ENCODE peak calls at places on chromosome 13, in seven cellular contexts. V is left colon; Z is stimulated activated naive CD4-positive, alpha-beta T cell treated with Interleukin-2 at 50 U/mL for 16 hours; O is anterior cingulate cortex; Q is activated T-helper 1 cell treated with anti-CD3 and anti-CD28 coated beads, Interleukin-12 subunit alpha, Interleukin-12 subunit beta, Interleukin-2, Interleukin-4 antibody, amounts not matched to agents 30 ng/mL and 10 ng/mL and 1 ng/mL, durations not matched to agents 14 hours and 24 hours and 36 hours; K is stimulated activated CD8-positive, alpha-beta memory T cell treated with anti-CD3 and anti-CD28 coated beads, Interleukin-4, amount 100 ng/mL, for 4 hours; J is CD4-positive, alpha-beta T cell. I is an unnamed sample.

GRCh38 chr13:76994281-76994680 is 2.4 kb downstream of the CLN5 start:
- DNase-seq in Q (no peak), O (no peak), J (no peak), V (no peak), Z (no peak), K (no peak), I (no peak)

GRCh38 chr13:40664100-40665060 is 2.1 kb downstream of the FOXO1 start:
- DNase-seq in K (no peak), Q (peak; percentile 76), Z (peak; percentile 72), V (peak; percentile 82), O (peak; percentile 58), J (peak; percentile 43), I (peak; percentile 67)

GRCh38 chr13:74103970-74104555 is 30.1 kb downstream of the KLF12 start:
- DNase-seq in J (no peak), K (no peak), O (no peak), Q (no peak), V (no peak), Z (no peak), I (no peak)

GRCh38 chr13:112869202-112870061 is 99.6 kb upstream of the MCF2L start:
- DNase-seq in J (no peak), K (no peak), O (no peak), Q (no peak), Z (no peak), V (no peak), I (no peak)

GRCh38 chr13:49690133-49690989 is 925 bp downstream of the EBPL start:
- DNase-seq in Z (no peak), J (no peak), O (no peak), V (peak; percentile 41), Q (no peak), K (no peak), I (peak; percentile 54)

GRCh38 chr13:114259374-114259773 is 22.0 kb upstream of the UPF3A start:
- DNase-seq in V (no peak), Z (no peak), J (no peak), K (no peak), Q (no peak), O (no peak), I (no peak)

GRCh38 chr13:97191143-97191542 is 31.0 kb upstream of the MBNL2 start:
- DNase-seq in O (no peak), Q (no peak), V (peak; percentile 25), J (no peak), Z (no peak), K (no peak), I (no peak)

GRCh38 chr13:39105110-39105509 is 66.9 kb downstream of the NHLRC3 start:
- DNase-seq in Q (no peak), O (no peak), V (no peak), J (no peak), K (no peak), Z (no peak), I (no peak)

GRCh38 chr13:24097064-24097463 is 63.5 kb upstream of the SPATA13 start:
- DNase-seq in O (no peak), J (no peak), K (no peak), Q (peak; percentile 7), Z (peak; percentile 46), V (no peak), I (peak; percentile 45)

GRCh38 chr13:45229172-45229571 is 28.3 kb upstream of the KCTD4 start:
- DNase-seq in Q (no peak), K (no peak), V (no peak), Z (no peak), O (no peak), J (no peak), I (no peak)

GRCh38 chr13:33697936-33698335 is 120.0 kb upstream of the RFC3 start:
- DNase-seq in O (no peak), K (no peak), Q (no peak), J (no peak), Z (no peak), V (no peak), I (peak; percentile 7)

GRCh38 chr13:41267106-41267505 is 3.7 kb upstream of the MTRF1 start:
- DNase-seq in Z (no peak), V (no peak), Q (no peak), O (no peak), K (no peak), J (no peak), I (no peak)

GRCh38 chr13:57632276-57633140 is 964 bp downstream of the PCDH17 start:
- DNase-seq in K (no peak), Q (no peak), Z (no peak), V (no peak), J (no peak), O (peak; percentile 53), I (no peak)

GRCh38 chr13:110268576-110269185 is 38.3 kb downstream of the COL4A1 start:
- DNase-seq in J (no peak), K (no peak), O (no peak), Q (no peak), Z (no peak), V (no peak), I (no peak)

GRCh38 chr13:36057041-36057440 is 74.1 kb downstream of the DCLK1 start:
- DNase-seq in O (no peak), K (no peak), Q (no peak), Z (no peak), J (no peak), V (no peak), I (no peak)

GRCh38 chr13:79989251-79989661 is 351.7 kb downstream of the SPRY2 start:
- DNase-seq in O (no peak), J (no peak), K (no peak), Q (no peak), V (peak; percentile 49), Z (no peak), I (peak; percentile 99)

GRCh38 chr13:30520571-30520970 is 54.8 kb upstream of the HMGB1 start:
- DNase-seq in K (no peak), V (no peak), J (no peak), Q (no peak), Z (no peak), O (no peak), I (peak; percentile 6)

GRCh38 chr13:48402325-48402962 is 10.5 kb downstream of the LPAR6 start:
- DNase-seq in K (no peak), Q (no peak), V (no peak), Z (no peak), O (no peak), J (no peak), I (no peak)

GRCh38 chr13:47672982-47673670 is 327.9 kb downstream of the SUCLA2 start:
- DNase-seq in J (no peak), Z (no peak), V (no peak), O (no peak), K (no peak), Q (no peak), I (no peak)

GRCh38 chr13:23018143-23018542 is 162.6 kb upstream of the SGCG start:
- DNase-seq in O (no peak), J (no peak), Q (no peak), K (no peak), Z (no peak), V (no peak), I (no peak)

GRCh38 chr13:50801087-50801931 is 42.2 kb downstream of the DLEU7 start:
- DNase-seq in K (peak; percentile 26), O (peak; percentile 65), J (peak; percentile 55), Q (peak; percentile 50), Z (peak; percentile 47), V (peak; percentile 42), I (no peak)

GRCh38 chr13:30830638-30830965 is 75.5 kb upstream of the MEDAG start:
- DNase-seq in Q (no peak), Z (no peak), V (no peak), O (no peak), J (no peak), K (no peak), I (no peak)

GRCh38 chr13:27868639-27869435 is 51.0 kb upstream of the PDX1 start:
- DNase-seq in J (no peak), Z (no peak), V (no peak), Q (no peak), O (no peak), K (no peak), I (peak; percentile 1)

GRCh38 chr13:102131246-102131645 is 270.6 kb downstream of the FGF14 start:
- DNase-seq in V (no peak), Z (no peak), K (no peak), O (no peak), Q (no peak), J (no peak), I (no peak)

GRCh38 chr13:41985788-41986508 is 25.0 kb upstream of the VWA8 start:
- DNase-seq in V (no peak), K (no peak), Q (no peak), Z (no peak), J (no peak), O (no peak), I (peak; percentile 68)

GRCh38 chr13:36997716-36998427 is 1.3 kb downstream of the ALG5 start:
- DNase-seq in Z (no peak), J (no peak), V (no peak), O (no peak), Q (no peak), K (no peak), I (no peak)

GRCh38 chr13:76129305-76130040 is 493.3 kb downstream of the LMO7 start:
- DNase-seq in O (no peak), Z (no peak), Q (no peak), J (no peak), V (no peak), K (no peak), I (no peak)

GRCh38 chr13:39565036-39565949 is 37.7 kb downstream of the LHFPL6 start:
- DNase-seq in Z (no peak), J (no peak), K (no peak), Q (no peak), O (no peak), V (no peak), I (peak; percentile 90)

GRCh38 chr13:41019027-41019487 is at the start of gene ELF1:
- DNase-seq in O (no peak), K (no peak), V (peak; percentile 80), Z (peak; percentile 45), Q (peak; percentile 49), J (peak; percentile 49), I (no peak)

GRCh38 chr13:110819203-110820014 is 95.5 kb downstream of the ANKRD10 start:
- DNase-seq in Q (peak; percentile 61), J (peak; percentile 68), Z (peak; percentile 68), K (peak; percentile 58), V (peak; percentile 61), O (peak; percentile 74), I (peak; percentile 93)

GRCh38 chr13:79612604-79613003 is 131.6 kb downstream of the NDFIP2 start:
- DNase-seq in K (no peak), V (no peak), O (no peak), J (no peak), Z (no peak), Q (no peak), I (no peak)

GRCh38 chr13:97125051-97125809 is 96.9 kb upstream of the MBNL2 start:
- DNase-seq in O (no peak), J (no peak), K (no peak), Q (no peak), Z (peak; percentile 22), V (no peak), I (no peak)

GRCh38 chr13:25945596-25945995 is 106.2 kb downstream of the SHISA2 start:
- DNase-seq in Z (no peak), V (no peak), Q (no peak), O (no peak), J (no peak), K (no peak), I (no peak)

GRCh38 chr13:64397699-64398098 is 2832.4 kb downstream of the PCDH9 start:
- DNase-seq in J (no peak), Z (no peak), Q (no peak), V (no peak), O (no peak), K (no peak), I (no peak)

GRCh38 chr13:50428183-50428877 is 413.1 kb downstream of the KCNRG start:
- DNase-seq in O (no peak), Z (no peak), Q (no peak), J (no peak), V (no peak), K (no peak), I (no peak)

GRCh38 chr13:78241278-78241919 is 322.8 kb upstream of the EDNRB start:
- DNase-seq in J (no peak), K (no peak), Z (no peak), V (no peak), Q (no peak), O (peak; percentile 2), I (peak; percentile 14)

GRCh38 chr13:98372886-98373285 is 195.8 kb upstream of the RNF113B start:
- DNase-seq in O (no peak), Z (no peak), Q (no peak), J (no peak), K (no peak), V (no peak), I (no peak)

GRCh38 chr13:45219938-45220375 is 19.1 kb upstream of the KCTD4 start:
- DNase-seq in Q (no peak), K (no peak), J (no peak), O (no peak), Z (no peak), V (no peak), I (peak; percentile 72)

I was measured in SJSA1.